ENCODE peak calls at places on chromosome 22, in nine cellular contexts. J is Panc1, D is HepG2, O is stomach, C is GM23338, I is K562, B is H1, N is transverse colon, L is breast epithelium. H is an unnamed sample.
A peak's percentile ranks its signal among the peaks of the same experiment; 100 is the strongest.

GRCh38 chr22:27726344-27726725 is 75.2 kb downstream of the MN1 start:
- DNase-seq in J (no peak), D (no peak), O (no peak), C (no peak), I (no peak), B (no peak), N (no peak), L (no peak), H (no peak)

GRCh38 chr22:19879248-19879575 is 24.5 kb upstream of the GNB1L start:
- DNase-seq in J (no peak), D (no peak), O (no peak), C (no peak), I (no peak), B (peak; percentile 41), N (no peak), L (no peak), H (peak; percentile 69)

GRCh38 chr22:36644333-36644757 is 59.2 kb downstream of the CACNG2 start:
- DNase-seq in J (peak; percentile 69), D (peak; percentile 51), O (no peak), C (peak; percentile 93), I (peak; percentile 38), B (peak; percentile 65), N (no peak), L (no peak), H (no peak)

GRCh38 chr22:39325392-39325932 is 6.0 kb upstream of the RPL3 start:
- DNase-seq in J (no peak), D (no peak), O (no peak), C (no peak), I (no peak), B (no peak), N (no peak), L (no peak), H (no peak)

GRCh38 chr22:24066872-24067271 is 55.8 kb downstream of the CABIN1 start:
- DNase-seq in J (no peak), D (no peak), O (peak; percentile 71), C (no peak), I (no peak), B (no peak), N (peak; percentile 67), L (no peak), H (no peak)

GRCh38 chr22:32327066-32327465 is 30.6 kb upstream of the RFPL3 start:
- DNase-seq in J (no peak), D (no peak), O (peak; percentile 23), C (no peak), I (no peak), B (no peak), N (no peak), L (no peak), H (no peak)

GRCh38 chr22:46619240-46619829 is 851 bp upstream of the GRAMD4 start:
- DNase-seq in J (no peak), D (no peak), O (no peak), C (no peak), I (no peak), B (no peak), N (no peak), L (no peak), H (peak; percentile 38)

GRCh38 chr22:29458551-29458950 is 20.2 kb downstream of the RFPL1 start:
- DNase-seq in J (no peak), D (no peak), O (no peak), C (no peak), I (no peak), B (no peak), N (no peak), L (no peak), H (no peak)

GRCh38 chr22:43707650-43708049 is 104.5 kb downstream of the EFCAB6 start:
- DNase-seq in J (peak; percentile 46), D (no peak), O (no peak), C (no peak), I (no peak), B (no peak), N (no peak), L (no peak), H (no peak)

GRCh38 chr22:33829549-33830280 is 90.6 kb downstream of the LARGE1 start:
- DNase-seq in J (no peak), D (no peak), O (no peak), C (peak; percentile 49), I (no peak), B (no peak), N (no peak), L (no peak), H (no peak)

GRCh38 chr22:25745341-25746011 is 3.5 kb downstream of the MYO18B start:
- DNase-seq in J (no peak), D (no peak), O (no peak), C (no peak), I (no peak), B (no peak), N (no peak), L (no peak), H (no peak)

GRCh38 chr22:17634696-17635095 is 3.9 kb upstream of the BCL2L13 start:
- DNase-seq in J (no peak), D (no peak), O (no peak), C (no peak), I (no peak), B (no peak), N (no peak), L (no peak), H (no peak)

GRCh38 chr22:26757496-26757895 is 100.1 kb downstream of the MIAT start:
- DNase-seq in J (no peak), D (no peak), O (no peak), C (no peak), I (no peak), B (no peak), N (no peak), L (no peak), H (no peak)

GRCh38 chr22:30064172-30064571 is 16.1 kb upstream of the HORMAD2 start:
- DNase-seq in J (no peak), D (no peak), O (no peak), C (no peak), I (no peak), B (no peak), N (no peak), L (no peak), H (no peak)

GRCh38 chr22:45226681-45227186 is 14.0 kb downstream of the KIAA0930 start:
- DNase-seq in J (no peak), D (no peak), O (peak; percentile 41), C (no peak), I (no peak), B (no peak), N (no peak), L (peak; percentile 48), H (peak; percentile 73)
- TF ChIP-seq POLR2AphosphoS5 in J (no peak), D (no peak), O (no peak), C (no peak), I (no peak), B (no peak), N (no peak), L (peak; percentile 12), H (peak; percentile 47)

GRCh38 chr22:42275970-42276369 is 5.5 kb upstream of the TCF20 start:
- DNase-seq in J (no peak), D (no peak), O (no peak), C (no peak), I (no peak), B (no peak), N (no peak), L (no peak), H (no peak)
- H3K36me3 ChIP-seq in J (no peaks in the 10 kb centered on the region), D (peaks cover 4% of the 10 kb centered on the region), O (no peaks in the 10 kb centered on the region), C (no peaks in the 10 kb centered on the region), I (no peaks in the 10 kb centered on the region), B (no peaks in the 10 kb centered on the region), N (no peaks in the 10 kb centered on the region), L (no peaks in the 10 kb centered on the region), H (no peaks in the 10 kb centered on the region)

GRCh38 chr22:50563410-50564160 is 866 bp upstream of the SYCE3 start:
- DNase-seq in J (no peak), D (peak; percentile 34), O (peak; percentile 51), C (peak; percentile 24), I (no peak), B (no peak), N (no peak), L (no peak), H (no peak)

GRCh38 chr22:50564289-50564688 is 1.6 kb upstream of the SYCE3 start:
- DNase-seq in J (no peak), D (no peak), O (no peak), C (no peak), I (no peak), B (no peak), N (peak; percentile 63), L (no peak), H (no peak)

GRCh38 chr22:50560034-50560433 is 2.7 kb downstream of the SYCE3 start:
- DNase-seq in J (no peak), D (no peak), O (no peak), C (no peak), I (no peak), B (no peak), N (no peak), L (no peak), H (no peak)

GRCh38 chr22:50561401-50562074 is 1.2 kb downstream of the SYCE3 start:
- DNase-seq in J (no peak), D (no peak), O (no peak), C (peak; percentile 30), I (no peak), B (no peak), N (no peak), L (no peak), H (no peak)

DNA sequence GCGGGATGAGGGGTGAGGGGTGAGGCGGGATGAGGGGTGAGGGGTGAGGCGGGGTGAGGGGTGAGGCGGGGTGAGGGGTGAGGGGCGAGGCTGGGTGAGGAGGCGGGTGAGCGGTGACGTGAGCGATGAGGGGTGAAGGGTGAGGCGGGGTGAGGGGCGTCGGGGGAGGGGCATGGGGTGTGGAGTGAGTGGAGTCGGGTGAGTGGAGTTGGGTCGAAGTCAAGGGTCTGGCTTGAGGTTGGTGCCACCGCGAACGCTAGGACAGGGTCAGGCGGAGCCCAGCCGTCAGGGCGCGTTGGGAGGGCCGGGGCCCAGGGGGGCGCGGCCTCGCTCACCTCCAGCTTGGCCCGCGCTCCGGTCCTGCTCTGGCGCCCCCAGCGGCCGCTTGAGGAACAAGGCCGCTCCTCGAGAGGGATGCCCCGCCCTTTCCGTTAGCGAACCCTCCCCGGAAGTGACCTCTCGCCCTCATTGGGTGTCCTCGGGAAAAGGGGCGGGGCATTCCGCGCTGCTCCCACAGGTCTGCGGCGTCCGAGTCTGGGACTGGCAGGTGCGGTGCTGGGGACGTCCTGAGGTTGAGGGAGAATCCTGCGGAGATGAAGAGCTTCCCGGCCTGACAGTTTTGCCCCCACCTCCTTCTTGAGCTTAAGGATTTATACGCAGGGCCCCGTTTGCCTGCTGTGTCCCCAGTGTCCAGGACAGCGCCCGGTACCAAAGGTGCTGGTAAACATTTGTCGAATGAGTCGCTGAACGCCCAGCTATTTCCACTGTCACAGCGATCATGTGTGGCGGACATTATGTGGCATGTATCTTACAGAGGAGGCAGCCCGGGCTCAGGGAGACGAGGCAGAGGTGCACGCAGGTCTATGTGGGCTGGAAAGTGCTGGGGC is at the start of gene SYCE3:
- DNase-seq in J (peak; percentile 66), D (peak; percentile 92), O (peak; percentile 99), C (peak; percentile 98), I (peak; percentile 92), B (peak; percentile 100), N (peak; percentile 99), L (peak; percentile 97), H (peak; percentile 99)
- TF ChIP-seq POLR2AphosphoS5 in J (peak; percentile 54), D (peak; percentile 75), O (peak; percentile 96), C (peak; percentile 69), I (no peak), B (no peak), N (peak; percentile 99), L (peak; percentile 83), H (peak; percentile 64)

GRCh38 chr22:41110968-41111367 is 18.6 kb downstream of the EP300 start:
- DNase-seq in J (no peak), D (no peak), O (no peak), C (no peak), I (no peak), B (no peak), N (no peak), L (no peak), H (no peak)

GRCh38 chr22:41117127-41117965 is 25.0 kb downstream of the EP300 start:
- DNase-seq in J (no peak), D (no peak), O (no peak), C (no peak), I (no peak), B (no peak), N (no peak), L (no peak), H (no peak)

GRCh38 chr22:41116342-41116741 is 23.9 kb downstream of the EP300 start:
- DNase-seq in J (no peak), D (no peak), O (no peak), C (no peak), I (no peak), B (no peak), N (no peak), L (no peak), H (no peak)
- H3K36me3 ChIP-seq in J (peaks cover 7% of the 10 kb centered on the region), D (peaks cover 42% of the 10 kb centered on the region), O (peaks cover 50% of the 10 kb centered on the region), C (peaks cover 21% of the 10 kb centered on the region), I (peaks cover 36% of the 10 kb centered on the region), B (peaks cover 29% of the 10 kb centered on the region), N (no peaks in the 10 kb centered on the region), L (peaks cover 14% of the 10 kb centered on the region), H (peaks cover 38% of the 10 kb centered on the region)

H was measured in upper lobe of left lung.